ENCODE peak calls at places on chromosomes 5 and 9, in seven cellular contexts. C is tibial nerve, F is PC-3, E is transverse colon, B is BE2C, U is hepatocyte, V is astrocyte. W is an unnamed sample. For H3K4me1 and H3K27me3, the result is how much of the 10 kb centered on the place peaks cover.

GRCh38 chr9:22208846-22209585 is 199.9 kb upstream of the CDKN2B start:
- DNase-seq in C (no peak), F (peak), E (no peak), B (no peak), U (no peak), V (peak), W (no peak)

GRCh38 chr5:166596043-166596442 is 1695.4 kb upstream of the WWC1 start:
- DNase-seq in C (no peak), F (no peak), E (no peak), B (no peak), U (no peak), V (no peak), W (no peak)

GRCh38 chr9:93673271-93673843 is 97.0 kb downstream of the PHF2 start:
- DNase-seq in C (no peak), F (no peak), E (peak), B (peak), U (no peak), V (no peak), W (peak)

GRCh38 chr9:84339951-84340350 is 607 bp downstream of the SLC28A3 start:
- DNase-seq in C (no peak), F (no peak), E (no peak), B (no peak), U (no peak), V (no peak), W (no peak)

GRCh38 chr5:17132444-17133083 is 84.9 kb upstream of the BASP1 start:
- DNase-seq in C (no peak), F (peak), E (no peak), B (no peak), U (peak), V (no peak), W (no peak)

GRCh38 chr5:142717582-142718215 is 31.8 kb upstream of the FGF1 start:
- DNase-seq in C (no peak), F (peak), E (no peak), B (peak), U (peak), V (peak), W (no peak)

GRCh38 chr9:114311571-114312512 is 11.1 kb upstream of the ORM1 start:
- DNase-seq in C (no peak), F (no peak), E (no peak), B (no peak), U (no peak), V (no peak), W (peak)

GRCh38 chr9:135332516-135332915 is 147.1 kb upstream of the PPP1R26 start:
- DNase-seq in C (no peak), F (no peak), E (no peak), B (peak), U (no peak), V (no peak), W (peak)

GRCh38 chr9:128233817-128234406 is 30.7 kb downstream of the DNM1 start:
- DNase-seq in C (no peak), F (no peak), E (no peak), B (peak), U (peak), V (no peak), W (no peak)

GRCh38 chr5:126166368-126166767 is 256.8 kb upstream of the GRAMD2B start:
- DNase-seq in C (no peak), F (no peak), E (no peak), B (no peak), U (no peak), V (no peak), W (no peak)

GRCh38 chr5:871596-872298 is 20.9 kb downstream of the BRD9 start:
- DNase-seq in C (no peak), F (no peak), E (no peak), B (no peak), U (no peak), V (no peak), W (peak)

GRCh38 chr9:126275386-126276001 is 51.1 kb upstream of the MVB12B start:
- DNase-seq in C (no peak), F (no peak), E (no peak), B (peak), U (no peak), V (peak), W (no peak)

GRCh38 chr5:57179262-57179960 is 5.6 kb downstream of the GPBP1 start:
- DNase-seq in C (no peak), F (no peak), E (no peak), B (no peak), U (no peak), V (no peak), W (no peak)
- H3K4me1 ChIP-seq in C (under half), F (under half), E (half or more), B (under half), U (under half), V (under half), W (half or more)

GRCh38 chr9:107542401-107542800 is 52.8 kb upstream of the KLF4 start:
- DNase-seq in C (no peak), F (no peak), E (no peak), B (no peak), U (no peak), V (peak), W (no peak)

GRCh38 chr9:107540167-107540566 is 50.6 kb upstream of the KLF4 start:
- DNase-seq in C (no peak), F (no peak), E (no peak), B (no peak), U (no peak), V (no peak), W (no peak)

GRCh38 chr9:107536462-107536861 is 46.9 kb upstream of the KLF4 start:
- DNase-seq in C (no peak), F (no peak), E (no peak), B (no peak), U (no peak), V (no peak), W (no peak)

GRCh38 chr9:107541523-107541922 is 52.0 kb upstream of the KLF4 start:
- DNase-seq in C (no peak), F (no peak), E (no peak), B (no peak), U (no peak), V (no peak), W (no peak)

DNA sequence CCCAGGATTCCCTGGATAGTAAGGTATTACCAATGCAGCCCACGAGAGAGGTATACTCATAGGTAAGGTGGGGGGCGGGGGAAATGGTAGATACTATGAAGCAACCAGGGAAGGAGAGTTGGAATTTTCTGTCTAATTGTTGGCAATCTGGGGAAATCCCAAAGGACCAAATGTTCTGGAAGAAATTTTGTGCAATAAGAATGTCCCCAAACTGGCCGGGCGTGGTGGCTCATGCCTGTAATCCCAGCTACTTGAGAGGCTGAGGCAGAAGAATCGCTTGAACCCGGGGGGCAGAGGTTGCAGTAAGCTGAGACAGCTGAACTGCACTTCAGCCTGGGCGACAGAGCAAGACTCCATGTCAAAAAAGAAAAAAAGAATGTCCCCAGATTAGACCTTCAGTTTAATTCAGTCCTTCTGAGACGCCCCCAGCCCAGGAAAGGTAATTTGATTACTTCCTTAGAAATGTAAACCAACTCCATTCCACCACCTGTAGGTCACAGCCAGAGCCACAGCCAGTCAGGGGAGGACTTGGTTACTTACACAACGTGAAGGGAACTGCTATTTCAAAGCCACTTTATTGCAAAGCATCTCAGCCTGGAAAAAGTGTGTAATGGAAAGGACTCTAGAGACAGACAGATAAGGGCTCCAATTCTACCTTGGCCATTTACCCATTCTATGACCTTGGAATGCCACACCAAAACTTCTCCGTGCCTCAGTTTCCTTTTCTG is 50.0 kb upstream of the KLF4 start:
- DNase-seq in C (peak), F (peak), E (no peak), B (no peak), U (peak), V (no peak), W (no peak)
- H3K27me3 ChIP-seq in C (under half), F (under half), E (under half), B (under half), U (under half), V (under half), W (under half)

GRCh38 chr5:161507591-161507990 is 38.9 kb downstream of the GABRB2 start:
- DNase-seq in C (no peak), F (no peak), E (no peak), B (no peak), U (no peak), V (peak), W (no peak)
- TF ChIP-seq CTCF in C (no peak), F (no peak), E (no peak), B (no peak), U (no peak), V (no peak), W (no peak)

GRCh38 chr9:33104111-33104415 is 27.6 kb upstream of the SMU1 start:
- DNase-seq in C (no peak), F (no peak), E (no peak), B (no peak), U (peak), V (no peak), W (no peak)
- H3K4me1 ChIP-seq in C (under half), F (under half), E (under half), B (under half), U (under half), V (under half), W (under half)

GRCh38 chr5:77849308-77849900 is 73.3 kb upstream of the TBCA start:
- DNase-seq in C (no peak), F (no peak), E (no peak), B (no peak), U (no peak), V (no peak), W (no peak)

GRCh38 chr5:77846422-77847128 is 70.4 kb upstream of the TBCA start:
- DNase-seq in C (no peak), F (no peak), E (no peak), B (no peak), U (no peak), V (no peak), W (no peak)

GRCh38 chr5:77845273-77845646 is 69.1 kb upstream of the TBCA start:
- DNase-seq in C (no peak), F (no peak), E (no peak), B (no peak), U (no peak), V (no peak), W (no peak)

GRCh38 chr5:77847129-77847460 is 71.0 kb upstream of the TBCA start:
- DNase-seq in C (no peak), F (no peak), E (no peak), B (no peak), U (no peak), V (no peak), W (no peak)

GRCh38 chr5:77847814-77848290 is 71.7 kb upstream of the TBCA start:
- DNase-seq in C (no peak), F (no peak), E (no peak), B (no peak), U (no peak), V (no peak), W (no peak)
- H3K27me3 ChIP-seq in C (under half), F (under half), E (half or more), B (under half), U (under half), V (under half), W (under half)

GRCh38 chr5:41670854-41671791 is 160.7 kb upstream of the PLCXD3 start:
- DNase-seq in C (no peak), F (no peak), E (no peak), B (no peak), U (no peak), V (no peak), W (no peak)
- TF ChIP-seq CTCF in C (no peak), F (no peak), E (no peak), B (no peak), U (no peak), V (no peak), W (no peak)

DNA sequence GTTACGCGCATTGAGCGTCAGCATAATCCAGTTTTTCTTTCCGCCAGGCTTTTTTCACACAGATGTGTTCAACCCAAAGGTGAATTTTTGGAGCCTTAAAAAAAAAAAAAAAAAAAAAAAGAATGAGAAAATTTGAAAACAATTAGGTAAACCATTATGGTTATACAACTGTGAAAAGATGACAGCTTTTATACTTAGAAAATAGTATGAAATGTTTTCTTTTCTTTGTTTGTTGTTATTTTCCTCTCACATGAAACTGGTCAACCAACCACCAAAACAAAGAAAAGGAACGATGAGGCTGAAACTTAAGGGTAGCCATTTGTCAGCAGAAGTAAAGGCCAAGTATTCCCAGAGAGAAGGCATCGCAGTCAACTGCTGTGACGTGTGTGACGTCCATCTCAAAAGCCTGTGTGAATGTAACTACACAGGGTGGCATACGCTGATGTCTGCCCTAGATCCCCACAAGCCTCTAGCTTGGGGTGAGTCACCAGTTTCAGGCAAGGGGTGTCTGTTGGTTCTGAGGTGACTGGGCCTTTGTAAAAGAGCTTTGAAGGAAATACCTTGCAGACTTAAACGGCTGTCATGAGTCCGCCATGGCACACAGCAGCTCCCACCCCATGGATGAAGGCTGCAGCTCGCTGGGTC is 182.9 kb downstream of the AOPEP start:
- DNase-seq in C (no peak), F (no peak), E (no peak), B (no peak), U (no peak), V (no peak), W (no peak)
- H3K4me1 ChIP-seq in C (under half), F (under half), E (under half), B (half or more), U (under half), V (under half), W (under half)

GRCh38 chr9:132465131-132465635 is 55.2 kb downstream of the CFAP77 start:
- DNase-seq in C (no peak), F (no peak), E (no peak), B (no peak), U (no peak), V (no peak), W (no peak)
- H3K27me3 ChIP-seq in C (under half), F (under half), E (under half), B (under half), U (under half), V (under half), W (under half)

W was measured in upper lobe of right lung.